ENCODE peak calls at places on chromosome 22, in four cellular contexts. C is AG04450, L is C1 segment of cervical spinal cord, I is anterior cingulate cortex. X is an unnamed sample.

GRCh38 chr22:45886502-45886901 is 90.5 kb downstream of the WNT7B start:
- DNase-seq in C (no peak), L (no peak), I (no peak), X (no peak)

GRCh38 chr22:43153916-43154315 is 2.6 kb downstream of the TSPO start:
- DNase-seq in I (no peak), L (no peak), C (no peak), X (no peak)

GRCh38 chr22:29275167-29275566 is 7.1 kb downstream of the EWSR1 start:
- DNase-seq in I (no peak), C (no peak), L (no peak), X (no peak)

GRCh38 chr22:32413715-32414114 is 1.7 kb upstream of the RTCB start:
- DNase-seq in I (no peak), L (no peak), C (peak; percentile 6), X (no peak)

GRCh38 chr22:50175921-50176849 is 5.7 kb downstream of the PANX2 start:
- DNase-seq in C (no peak), L (no peak), I (no peak), X (no peak)

GRCh38 chr22:37922177-37922576 is 16.1 kb downstream of the MICALL1 start:
- DNase-seq in C (no peak), L (no peak), I (no peak), X (no peak)

GRCh38 chr22:47625013-47625385 is 862.5 kb downstream of the TBC1D22A start:
- DNase-seq in C (no peak), I (no peak), L (no peak), X (no peak)

GRCh38 chr22:17579535-17579981 is 16.3 kb downstream of the SLC25A18 start:
- DNase-seq in L (no peak), I (no peak), C (no peak), X (no peak)

GRCh38 chr22:42229455-42230149 is 40.9 kb downstream of the TCF20 start:
- DNase-seq in C (no peak), L (peak; percentile 13), I (no peak), X (no peak)

GRCh38 chr22:48785792-48786678 is 1041.6 kb downstream of the BRD1 start:
- DNase-seq in C (no peak), I (no peak), L (no peak), X (no peak)

GRCh38 chr22:42866100-42866499 is 9.0 kb upstream of the ARFGAP3 start:
- DNase-seq in I (no peak), L (no peak), C (no peak), X (no peak)

GRCh38 chr22:49977578-49977977 is 17.0 kb downstream of the PIM3 start:
- DNase-seq in L (no peak), C (no peak), I (no peak), X (no peak)

GRCh38 chr22:39175127-39176066 is 22.9 kb upstream of the CBX7 start:
- DNase-seq in C (no peak), L (no peak), I (no peak), X (no peak)

GRCh38 chr22:50531546-50532352 is 1.9 kb upstream of the TYMP start:
- DNase-seq in I (no peak), L (no peak), C (no peak), X (no peak)

GRCh38 chr22:38298312-38299000 is 18.8 kb downstream of the CSNK1E start:
- DNase-seq in C (no peak), I (no peak), L (no peak), X (no peak)

GRCh38 chr22:30328466-30329049 is 1.8 kb upstream of the TBC1D10A start:
- DNase-seq in C (no peak), I (no peak), L (no peak), X (no peak)

GRCh38 chr22:23402275-23403151 is 177.6 kb downstream of the IGLL1 start:
- DNase-seq in I (no peak), L (peak; percentile 19), C (no peak), X (no peak)

X was measured in smooth muscle cell of the brain vasculature.